ENCODE peak calls at places on chromosomes 1 and 21, in six cellular contexts. B is tibial artery, T is A549, O is lung, X is stomach, Y is lower lobe of right lung. R is an unnamed sample. For H3K4me1, the result is how much of the 10 kb centered on the place peaks cover.

GRCh38 chr1:212287261-212287895 is 2.2 kb downstream of the PPP2R5A start:
- DNase-seq in B (no peak), T (no peak), O (no peak), X (no peak), Y (no peak), R (no peak)

GRCh38 chr1:160625321-160625720 is 21.5 kb downstream of the SLAMF1 start:
- DNase-seq in B (no peak), T (no peak), O (no peak), X (no peak), Y (no peak), R (no peak)

GRCh38 chr1:4468386-4468785 is 186.0 kb upstream of the AJAP1 start:
- DNase-seq in B (no peak), T (no peak), O (no peak), X (no peak), Y (no peak), R (no peak)

GRCh38 chr1:153678519-153679336 is at the start of gene NPR1:
- DNase-seq in B (peak), T (peak), O (peak), X (peak), Y (peak), R (peak)

GRCh38 chr21:41966872-41967621 is 13.2 kb upstream of the C2CD2 start:
- DNase-seq in B (no peak), T (no peak), O (no peak), X (no peak), Y (no peak), R (no peak)

GRCh38 chr21:32611471-32611997 is 643 bp downstream of the CFAP298 start:
- DNase-seq in B (no peak), T (peak), O (peak), X (peak), Y (peak), R (peak)

GRCh38 chr21:45580576-45581321 is 38.5 kb upstream of the SLC19A1 start:
- DNase-seq in B (no peak), T (no peak), O (no peak), X (peak), Y (peak), R (no peak)

GRCh38 chr1:178650950-178651461 is 74.0 kb upstream of the RALGPS2 start:
- DNase-seq in B (no peak), T (no peak), O (no peak), X (no peak), Y (no peak), R (no peak)

GRCh38 chr1:63497577-63497976 is 25.4 kb downstream of the ITGB3BP start:
- DNase-seq in B (no peak), T (no peak), O (no peak), X (no peak), Y (no peak), R (no peak)

GRCh38 chr1:200528838-200529565 is 91.5 kb downstream of the KIF14 start:
- DNase-seq in B (no peak), T (no peak), O (no peak), X (no peak), Y (no peak), R (no peak)

GRCh38 chr1:229432116-229432461 is 1.8 kb downstream of the ACTA1 start:
- DNase-seq in B (no peak), T (no peak), O (no peak), X (no peak), Y (no peak), R (no peak)

GRCh38 chr1:232204269-232204668 is 425.7 kb downstream of the SIPA1L2 start:
- DNase-seq in B (no peak), T (no peak), O (no peak), X (no peak), Y (no peak), R (no peak)

GRCh38 chr1:229447809-229448252 is 13.9 kb upstream of the ACTA1 start:
- DNase-seq in B (no peak), T (no peak), O (no peak), X (no peak), Y (no peak), R (no peak)

GRCh38 chr1:29565490-29565889 is 329.2 kb downstream of the PTPRU start:
- DNase-seq in B (no peak), T (no peak), O (no peak), X (no peak), Y (no peak), R (no peak)

GRCh38 chr1:31148409-31148808 is 82.9 kb upstream of the PUM1 start:
- DNase-seq in B (no peak), T (no peak), O (no peak), X (no peak), Y (no peak), R (no peak)

GRCh38 chr1:164721037-164721496 is 162.1 kb downstream of the PBX1 start:
- DNase-seq in B (no peak), T (no peak), O (no peak), X (no peak), Y (no peak), R (no peak)

GRCh38 chr1:84569216-84569615 is 5.0 kb downstream of the CTBS start:
- DNase-seq in B (no peak), T (no peak), O (no peak), X (no peak), Y (no peak), R (no peak)

GRCh38 chr1:69388044-69388443 is 179.7 kb upstream of the LRRC7 start:
- DNase-seq in B (no peak), T (no peak), O (no peak), X (no peak), Y (no peak), R (no peak)

GRCh38 chr1:115084902-115085505 is 4.3 kb downstream of the TSPAN2 start:
- DNase-seq in B (peak), T (no peak), O (no peak), X (no peak), Y (no peak), R (no peak)

GRCh38 chr21:33348728-33349127 is 24.0 kb downstream of the IFNAR1 start:
- DNase-seq in B (no peak), T (no peak), O (no peak), X (no peak), Y (no peak), R (no peak)

GRCh38 chr1:25018110-25018470 is 88.0 kb upstream of the RUNX3 start:
- DNase-seq in B (no peak), T (no peak), O (no peak), X (no peak), Y (no peak), R (no peak)

GRCh38 chr1:172268237-172268636 is 152.2 kb upstream of the C1orf105 start:
- DNase-seq in B (no peak), T (no peak), O (no peak), X (no peak), Y (no peak), R (no peak)

GRCh38 chr1:9368356-9368755 is 75.7 kb downstream of the SPSB1 start:
- DNase-seq in B (no peak), T (no peak), O (no peak), X (no peak), Y (no peak), R (no peak)

GRCh38 chr1:3718764-3719163 is 33.5 kb upstream of the CCDC27 start:
- DNase-seq in B (no peak), T (no peak), O (no peak), X (no peak), Y (no peak), R (no peak)

GRCh38 chr1:44616991-44617702 is 57.1 kb downstream of the TMEM53 start:
- DNase-seq in B (no peak), T (no peak), O (no peak), X (no peak), Y (no peak), R (peak)

GRCh38 chr1:32072622-32073386 is at the start of gene TMEM39B:
- DNase-seq in B (peak), T (peak), O (peak), X (peak), Y (peak), R (peak)

GRCh38 chr1:36432616-36433015 is 17.6 kb downstream of the OSCP1 start:
- DNase-seq in B (no peak), T (no peak), O (no peak), X (peak), Y (no peak), R (no peak)

GRCh38 chr1:241612533-241613505 is 27.4 kb downstream of the CHML start:
- DNase-seq in B (no peak), T (no peak), O (no peak), X (no peak), Y (no peak), R (no peak)

GRCh38 chr1:119773711-119774241 is 5.1 kb upstream of the HMGCS2 start:
- DNase-seq in B (no peak), T (no peak), O (no peak), X (no peak), Y (no peak), R (no peak)

GRCh38 chr1:93979040-93979717 is 69.9 kb upstream of the GCLM start:
- DNase-seq in B (no peak), T (no peak), O (no peak), X (no peak), Y (no peak), R (no peak)

GRCh38 chr1:81799939-81800740 is 594 bp upstream of the ADGRL2 start:
- DNase-seq in B (peak), T (no peak), O (peak), X (peak), Y (peak), R (peak)

GRCh38 chr1:203172184-203173115 is 3.2 kb downstream of the MYBPH start:
- DNase-seq in B (no peak), T (peak), O (peak), X (peak), Y (peak), R (peak)

DNA sequence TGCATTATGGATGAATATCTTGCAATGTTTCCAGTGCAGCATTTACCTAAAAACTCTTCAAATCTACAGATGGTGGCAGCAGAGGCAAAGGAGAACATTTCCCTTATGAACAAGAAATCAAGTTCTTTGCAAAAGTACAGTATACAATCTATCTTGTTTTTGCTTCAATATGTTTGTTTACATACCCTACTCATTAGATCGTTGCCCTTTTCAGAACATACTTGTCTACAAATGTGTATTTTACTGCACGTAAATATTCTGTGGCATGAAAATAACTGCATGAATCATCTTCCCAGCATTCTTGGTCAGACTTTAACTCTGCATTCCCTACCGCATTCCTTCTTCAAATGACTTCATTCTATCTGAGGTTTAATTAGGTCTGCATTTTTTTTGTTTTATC is 212.7 kb downstream of the ZP4 start:
- DNase-seq in B (no peak), T (no peak), O (no peak), X (no peak), Y (no peak), R (no peak)
- TF ChIP-seq CTCF in B (no peak), T (peak), O (no peak), X (no peak), Y (no peak), R (no peak)

GRCh38 chr1:12179111-12179519 is 12.3 kb downstream of the TNFRSF1B start:
- DNase-seq in B (no peak), T (no peak), O (no peak), X (no peak), Y (no peak), R (no peak)
- H3K4me1 ChIP-seq in B (under half), T (under half), O (half or more), X (half or more), Y (half or more), R (half or more)

DNA sequence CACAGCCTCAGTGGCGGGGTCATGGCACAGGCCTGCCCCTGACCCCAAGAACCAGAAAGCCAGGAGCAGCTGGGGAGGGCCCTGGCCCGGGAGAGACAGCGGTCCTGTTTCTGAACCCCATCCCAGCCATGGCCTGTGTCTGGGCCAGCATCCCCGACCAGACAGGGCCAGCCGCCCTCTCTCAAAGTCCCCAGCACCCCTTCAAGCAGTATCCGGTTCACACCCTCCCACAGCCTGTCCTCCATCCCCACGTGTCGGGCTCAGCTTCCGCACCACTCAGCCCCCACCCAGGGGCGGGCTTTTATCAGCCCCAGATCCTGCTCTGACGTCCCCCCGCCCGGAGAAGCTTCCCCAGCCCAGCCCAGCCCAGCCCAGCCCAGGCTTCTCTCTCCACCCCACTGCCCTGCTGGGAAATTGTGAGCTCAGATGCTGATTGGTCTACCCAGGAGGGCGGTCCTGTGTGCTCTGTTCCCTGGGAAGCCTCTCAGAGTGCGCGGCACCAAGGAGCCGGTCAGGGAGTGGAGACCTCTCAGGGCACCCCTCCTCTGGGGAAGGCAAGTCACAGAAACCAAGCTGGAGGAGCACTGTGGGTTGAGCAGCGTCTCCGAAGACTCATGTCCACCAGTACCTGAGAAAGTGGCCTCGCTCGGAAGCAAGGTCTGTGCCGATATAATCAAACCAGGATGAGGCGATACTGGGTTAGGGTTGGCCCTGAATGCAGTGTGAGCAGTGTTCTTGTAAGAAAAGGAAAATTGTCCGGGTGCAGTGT is 4.7 kb upstream of the FAAP20 start:
- DNase-seq in B (peak), T (peak), O (peak), X (peak), Y (peak), R (peak)
- TF ChIP-seq CTCF in B (no peak), T (no peak), O (no peak), X (no peak), Y (no peak), R (no peak)

DNA sequence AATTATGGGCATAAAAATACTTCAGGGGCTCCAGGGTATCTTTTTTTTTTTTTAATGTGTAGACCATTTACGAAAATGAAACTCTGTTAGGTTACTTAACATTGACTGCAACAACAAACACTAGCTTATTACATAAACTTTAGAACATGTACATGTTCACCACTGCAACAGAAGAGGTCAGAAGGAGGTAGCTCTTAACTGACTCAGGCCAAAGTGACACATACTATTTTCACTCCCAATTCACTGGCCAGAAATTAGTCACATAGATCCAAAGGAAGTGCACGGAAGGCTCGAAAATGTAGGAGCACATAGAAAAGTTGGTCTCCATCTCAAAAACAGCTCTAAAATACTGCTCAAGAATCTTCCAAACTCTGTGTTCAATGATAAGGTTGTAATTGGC is 107.2 kb downstream of the AKT3 start:
- DNase-seq in B (no peak), T (no peak), O (no peak), X (no peak), Y (no peak), R (no peak)
- H3K4me1 ChIP-seq in B (half or more), T (under half), O (under half), X (under half), Y (under half), R (under half)

GRCh38 chr1:227356582-227357228 is 38.4 kb upstream of the CDC42BPA start:
- DNase-seq in B (no peak), T (peak), O (no peak), X (peak), Y (no peak), R (no peak)
- TF ChIP-seq CTCF in B (no peak), T (no peak), O (no peak), X (no peak), Y (no peak), R (no peak)

DNA sequence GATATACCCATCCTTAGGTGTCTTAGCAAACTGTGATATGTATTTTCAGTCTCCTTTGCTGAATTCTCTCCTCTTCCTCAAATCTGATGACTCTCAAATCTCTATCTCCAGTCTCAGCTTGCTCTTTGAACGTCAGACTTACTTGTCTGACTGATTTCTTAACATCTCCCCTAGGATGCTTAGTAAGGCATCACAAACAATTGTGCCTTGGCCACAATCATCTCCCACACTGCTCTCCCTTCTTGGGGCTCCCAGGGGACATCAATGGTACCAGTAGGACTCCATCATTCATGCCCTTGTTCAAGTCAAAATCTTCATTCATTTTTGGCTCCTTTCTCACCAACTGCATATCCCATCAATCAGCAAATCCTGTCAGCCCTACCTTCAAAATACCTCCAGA is 42.0 kb downstream of the GNG12 start:
- DNase-seq in B (no peak), T (no peak), O (no peak), X (no peak), Y (no peak), R (no peak)
- H3K4me1 ChIP-seq in B (half or more), T (half or more), O (under half), X (half or more), Y (under half), R (under half)

DNA sequence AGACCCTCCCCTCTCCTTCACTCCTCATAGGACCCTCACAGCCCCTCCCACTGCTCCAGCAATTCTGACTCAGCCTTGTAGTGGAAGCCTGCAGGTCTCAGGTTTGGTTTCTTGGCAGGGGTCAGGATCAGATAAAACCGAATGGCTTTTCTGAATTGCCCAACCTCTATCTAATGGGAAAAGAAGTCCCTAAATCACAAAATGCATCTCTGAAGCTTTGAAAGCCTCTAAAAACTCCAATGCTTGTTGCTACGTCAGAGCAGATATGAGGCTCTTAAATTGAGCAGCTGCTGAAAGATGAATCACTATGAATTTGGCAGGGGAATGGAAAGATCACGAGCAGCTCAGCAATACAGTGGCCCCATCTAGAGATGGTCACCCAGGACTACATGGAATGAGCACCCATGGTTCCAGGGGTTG is 74.5 kb downstream of the NID1 start:
- DNase-seq in B (no peak), T (no peak), O (no peak), X (no peak), Y (no peak), R (no peak)
- TF ChIP-seq CTCF in B (no peak), T (no peak), O (no peak), X (no peak), Y (no peak), R (no peak)

GRCh38 chr1:27635410-27636142 is 591 bp upstream of the FGR start:
- DNase-seq in B (no peak), T (no peak), O (no peak), X (no peak), Y (no peak), R (no peak)
- H3K4me1 ChIP-seq in B (under half), T (under half), O (under half), X (half or more), Y (half or more), R (under half)

GRCh38 chr1:176656257-176656995 is 193.5 kb downstream of the PAPPA2 start:
- DNase-seq in B (peak), T (no peak), O (no peak), X (no peak), Y (no peak), R (no peak)
- TF ChIP-seq CTCF in B (no peak), T (no peak), O (no peak), X (no peak), Y (no peak), R (no peak)

GRCh38 chr1:116911779-116912469 is 2.2 kb downstream of the PTGFRN start:
- DNase-seq in B (no peak), T (no peak), O (no peak), X (no peak), Y (no peak), R (no peak)

GRCh38 chr1:116914667-116915066 is 5.0 kb downstream of the PTGFRN start:
- DNase-seq in B (no peak), T (no peak), O (no peak), X (no peak), Y (no peak), R (no peak)

GRCh38 chr1:116912846-116913245 is 3.1 kb downstream of the PTGFRN start:
- DNase-seq in B (no peak), T (no peak), O (no peak), X (no peak), Y (no peak), R (no peak)

GRCh38 chr1:116915182-116915611 is 5.5 kb downstream of the PTGFRN start:
- DNase-seq in B (no peak), T (no peak), O (no peak), X (peak), Y (no peak), R (peak)

GRCh38 chr1:116913941-116914340 is 4.2 kb downstream of the PTGFRN start:
- DNase-seq in B (no peak), T (no peak), O (no peak), X (no peak), Y (no peak), R (no peak)
- H3K4me1 ChIP-seq in B (under half), T (under half), O (under half), X (half or more), Y (under half), R (under half)